ENCODE peak calls at places on chromosomes 6 and 20, in ten cellular contexts. X is CD4-positive, CD25-positive, alpha-beta regulatory T cell; F is endothelial cell; A is neural crest cell; B is cardiac muscle cell; O is HEK293T; J is CD8-positive, alpha-beta memory T cell; I is cardiac fibroblast; W is HCEC 1CT; U is LoVo. Y is an unnamed sample.

GRCh38 chr6:21987501-21987957 is 309.3 kb downstream of the PRL start:
- DNase-seq in J (no peak), W (peak), U (no peak), O (peak), F (peak), A (peak), X (peak), I (peak), B (peak), Y (peak)

GRCh38 chr20:62953839-62954703 is 1.6 kb downstream of the SLC17A9 start:
- DNase-seq in I (peak), A (peak), J (peak), B (peak), U (no peak), O (no peak), X (peak), W (peak), F (peak), Y (peak)

GRCh38 chr6:157213426-157213825 is 109.9 kb downstream of the TMEM242 start:
- DNase-seq in X (no peak), B (no peak), U (no peak), I (no peak), F (no peak), O (no peak), A (no peak), W (no peak), J (no peak), Y (no peak)

GRCh38 chr6:125198285-125199009 is 44.9 kb downstream of the TPD52L1 start:
- DNase-seq in X (no peak), W (no peak), F (no peak), U (no peak), A (no peak), J (no peak), O (no peak), I (no peak), B (no peak), Y (no peak)

GRCh38 chr6:166584046-166584679 is 2.3 kb downstream of the RAMACL start:
- DNase-seq in U (no peak), I (no peak), F (no peak), A (no peak), W (no peak), X (no peak), O (no peak), B (no peak), J (no peak), Y (no peak)

GRCh38 chr6:46138281-46138680 is 8.5 kb downstream of the ENPP4 start:
- DNase-seq in U (no peak), X (no peak), B (no peak), F (no peak), I (no peak), A (no peak), W (no peak), J (no peak), O (no peak), Y (no peak)

GRCh38 chr6:1045239-1045638 is 266.7 kb upstream of the FOXQ1 start:
- DNase-seq in B (no peak), X (no peak), U (no peak), I (no peak), J (no peak), A (no peak), O (no peak), W (no peak), F (no peak), Y (no peak)

GRCh38 chr20:9353916-9354276 is 160.5 kb upstream of the LAMP5 start:
- DNase-seq in W (no peak), X (no peak), I (peak), J (no peak), F (no peak), O (no peak), A (no peak), U (no peak), B (peak), Y (peak)

GRCh38 chr20:18031888-18032509 is 25.7 kb downstream of the OVOL2 start:
- DNase-seq in A (no peak), U (no peak), B (no peak), W (no peak), O (no peak), J (no peak), F (no peak), X (no peak), I (no peak), Y (no peak)

GRCh38 chr6:134077301-134077700 is 24.9 kb upstream of the SLC2A12 start:
- DNase-seq in B (peak), I (peak), W (peak), F (no peak), O (no peak), U (no peak), X (no peak), J (no peak), A (no peak), Y (peak)

GRCh38 chr20:14712302-14712739 is 374.9 kb upstream of the FLRT3 start:
- DNase-seq in U (peak), J (no peak), W (peak), O (no peak), X (no peak), B (peak), F (no peak), I (peak), A (no peak), Y (peak)

GRCh38 chr20:22006306-22006705 is 300.8 kb downstream of the PAX1 start:
- DNase-seq in I (no peak), J (no peak), U (no peak), A (no peak), B (no peak), W (no peak), X (no peak), F (no peak), O (no peak), Y (no peak)

GRCh38 chr6:38185752-38186151 is 366.2 kb downstream of the ZFAND3 start:
- DNase-seq in B (no peak), I (no peak), F (no peak), U (no peak), J (no peak), W (no peak), X (no peak), A (no peak), O (no peak), Y (no peak)

GRCh38 chr6:29665942-29666825 is 9.3 kb downstream of the MOG start:
- DNase-seq in X (no peak), W (no peak), O (no peak), A (no peak), I (no peak), U (no peak), B (no peak), J (no peak), F (no peak), Y (no peak)

GRCh38 chr6:150394053-150394875 is 25.5 kb downstream of the IYD start:
- DNase-seq in B (no peak), J (no peak), A (no peak), X (no peak), O (no peak), F (no peak), I (no peak), W (no peak), U (no peak), Y (no peak)

GRCh38 chr20:38825901-38826625 is 20.6 kb downstream of the PPP1R16B start:
- DNase-seq in X (no peak), B (peak), I (peak), O (peak), F (no peak), J (no peak), W (peak), U (no peak), A (no peak), Y (peak)

GRCh38 chr6:12356431-12356830 is 66.3 kb downstream of the EDN1 start:
- DNase-seq in B (no peak), W (no peak), X (no peak), J (no peak), O (no peak), I (no peak), A (no peak), F (no peak), U (no peak), Y (no peak)

GRCh38 chr6:26053929-26054658 is 33.1 kb upstream of the HFE start:
- DNase-seq in J (no peak), I (peak), O (no peak), U (no peak), X (peak), W (peak), A (no peak), B (peak), F (no peak), Y (no peak)

GRCh38 chr6:3324262-3324942 is 65.7 kb downstream of the PSMG4 start:
- DNase-seq in X (peak), F (peak), O (no peak), U (no peak), A (no peak), W (no peak), I (peak), J (no peak), B (peak), Y (peak)

GRCh38 chr20:10877345-10877744 is 203.5 kb upstream of the JAG1 start:
- DNase-seq in I (no peak), U (no peak), B (peak), X (no peak), F (no peak), A (no peak), O (no peak), W (no peak), J (no peak), Y (peak)

GRCh38 chr20:1800777-1801176 is 94.4 kb upstream of the SIRPA start:
- DNase-seq in W (peak), U (no peak), I (peak), X (no peak), F (no peak), A (no peak), J (no peak), B (peak), O (no peak), Y (peak)

GRCh38 chr6:25014806-25015560 is 79.2 kb upstream of the RIPOR2 start:
- DNase-seq in F (peak), B (peak), I (peak), O (no peak), A (no peak), X (peak), U (no peak), W (peak), J (peak), Y (peak)

GRCh38 chr6:163180874-163181541 is 233.5 kb upstream of the QKI start:
- DNase-seq in X (peak), O (peak), I (peak), W (peak), A (peak), F (peak), B (peak), U (peak), J (no peak), Y (peak)

GRCh38 chr6:37972994-37973757 is 153.6 kb downstream of the ZFAND3 start:
- DNase-seq in W (no peak), O (no peak), X (no peak), B (peak), J (no peak), U (no peak), A (no peak), F (no peak), I (no peak), Y (no peak)

GRCh38 chr6:99013661-99014458 is 66.1 kb upstream of the FBXL4 start:
- DNase-seq in W (no peak), X (no peak), U (no peak), O (no peak), B (no peak), F (no peak), J (no peak), A (no peak), I (peak), Y (no peak)

GRCh38 chr20:50346372-50347347 is 156.0 kb downstream of the CEBPB start:
- DNase-seq in F (no peak), A (no peak), W (peak), I (peak), B (peak), O (no peak), X (peak), J (no peak), U (no peak), Y (peak)

GRCh38 chr20:61885759-61886715 is 179.6 kb downstream of the TAF4 start:
- DNase-seq in B (no peak), J (no peak), X (no peak), W (no peak), F (no peak), O (no peak), I (no peak), U (no peak), A (no peak), Y (no peak)

Y was measured in fibroblast of pulmonary artery.